ENCODE peak calls at places on chromosome 18, in ten cellular contexts. E is neural crest cell; L is nephron progenitor cell; M is left lung; X is GM13976; H is neural progenitor cell; B is CD4-positive, alpha-beta T cell; U is tibial nerve; D is astrocyte; F is transverse colon. J is an unnamed sample.

GRCh38 chr18:60981651-60982050 is 351.6 kb upstream of the CDH20 start:
- DNase-seq in E (no peak), L (no peak), M (no peak), X (no peak), H (no peak), B (no peak), U (no peak), D (peak), F (no peak), J (no peak)

GRCh38 chr18:55968550-55968949 is 380.6 kb upstream of the TCF4 start:
- DNase-seq in E (no peak), L (no peak), M (no peak), X (no peak), H (no peak), B (no peak), U (no peak), D (peak), F (no peak), J (no peak)

GRCh38 chr18:52716926-52717325 is 376.9 kb downstream of the DCC start:
- DNase-seq in E (peak), L (peak), M (no peak), X (no peak), H (peak), B (no peak), U (no peak), D (peak), F (peak), J (no peak)

GRCh38 chr18:23921716-23922285 is 92.8 kb upstream of the TTC39C start:
- DNase-seq in E (no peak), L (no peak), M (no peak), X (no peak), H (peak), B (no peak), U (no peak), D (no peak), F (no peak), J (no peak)

GRCh38 chr18:74506405-74507119 is 10.4 kb downstream of the CNDP2 start:
- DNase-seq in E (no peak), L (no peak), M (no peak), X (no peak), H (no peak), B (no peak), U (no peak), D (no peak), F (no peak), J (no peak)

GRCh38 chr18:9643549-9643948 is 29.2 kb upstream of the PPP4R1 start:
- DNase-seq in E (no peak), L (no peak), M (no peak), X (no peak), H (peak), B (no peak), U (no peak), D (peak), F (no peak), J (no peak)

GRCh38 chr18:23494992-23495391 is 8.3 kb upstream of the RMC1 start:
- DNase-seq in E (no peak), L (no peak), M (no peak), X (no peak), H (peak), B (no peak), U (no peak), D (no peak), F (no peak), J (no peak)

GRCh38 chr18:6010284-6010683 is 115.0 kb upstream of the TMEM200C start:
- DNase-seq in E (no peak), L (no peak), M (no peak), X (no peak), H (no peak), B (no peak), U (no peak), D (peak), F (no peak), J (no peak)

GRCh38 chr18:22113144-22113813 is 56.1 kb upstream of the GATA6 start:
- DNase-seq in E (no peak), L (peak), M (no peak), X (no peak), H (no peak), B (no peak), U (no peak), D (no peak), F (peak), J (no peak)

GRCh38 chr18:67217551-67218166 is 298.9 kb downstream of the DSEL start:
- DNase-seq in E (peak), L (peak), M (no peak), X (peak), H (peak), B (peak), U (peak), D (peak), F (peak), J (peak)

GRCh38 chr18:22377769-22378168 is 39.9 kb downstream of the CTAGE1 start:
- DNase-seq in E (no peak), L (no peak), M (no peak), X (no peak), H (no peak), B (no peak), U (no peak), D (no peak), F (no peak), J (no peak)

GRCh38 chr18:24208270-24209035 is 69.6 kb downstream of the CABYR start:
- DNase-seq in E (no peak), L (no peak), M (no peak), X (no peak), H (no peak), B (no peak), U (no peak), D (peak), F (no peak), J (no peak)

GRCh38 chr18:3871687-3872086 is 421.7 kb downstream of the TGIF1 start:
- DNase-seq in E (no peak), L (no peak), M (no peak), X (no peak), H (no peak), B (no peak), U (no peak), D (no peak), F (no peak), J (no peak)

GRCh38 chr18:11981633-11982366 is 493 bp downstream of the IMPA2 start:
- DNase-seq in E (peak), L (peak), M (peak), X (no peak), H (peak), B (no peak), U (no peak), D (no peak), F (peak), J (peak)

GRCh38 chr18:6031442-6031841 is 136.1 kb upstream of the TMEM200C start:
- DNase-seq in E (no peak), L (no peak), M (no peak), X (no peak), H (no peak), B (no peak), U (no peak), D (no peak), F (no peak), J (no peak)

GRCh38 chr18:79548621-79548985 is 131.0 kb upstream of the CTDP1 start:
- DNase-seq in E (no peak), L (no peak), M (peak), X (no peak), H (no peak), B (no peak), U (no peak), D (no peak), F (no peak), J (no peak)
- TF ChIP-seq CTCF in E (no peak), L (no peak), M (no peak), X (no peak), H (no peak), B (no peak), U (no peak), D (no peak), F (no peak), J (no peak)

DNA sequence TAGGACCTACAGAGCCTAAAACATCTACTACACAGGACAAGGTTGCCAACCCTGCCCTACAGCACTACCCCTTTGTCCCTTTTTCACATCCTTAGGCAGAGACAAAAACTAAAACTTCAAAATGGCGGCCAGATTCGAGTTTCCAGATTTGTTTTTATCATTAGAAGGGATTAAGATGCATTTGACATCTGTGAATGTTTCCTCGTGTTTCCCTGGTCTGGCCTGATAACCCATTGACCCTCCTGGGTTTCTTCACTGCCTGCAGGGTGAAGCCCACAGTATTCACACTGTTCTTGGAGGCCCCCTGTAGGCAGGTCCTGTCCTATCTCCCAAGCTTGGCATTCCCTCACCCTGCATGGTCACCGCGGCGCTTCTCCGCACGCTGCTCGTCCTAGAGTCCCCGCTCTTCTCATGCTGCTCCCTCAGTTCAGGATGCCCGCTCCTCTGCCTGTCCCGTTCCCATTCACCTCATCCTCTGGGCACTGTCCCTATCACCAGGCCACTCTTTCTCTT is 67.6 kb downstream of the TPGS2 start:
- DNase-seq in E (no peak), L (no peak), M (no peak), X (no peak), H (no peak), B (no peak), U (no peak), D (no peak), F (no peak), J (no peak)
- TF ChIP-seq CTCF in E (no peak), L (no peak), M (no peak), X (no peak), H (no peak), B (no peak), U (no peak), D (no peak), F (no peak), J (no peak)

GRCh38 chr18:33440384-33441043 is at the start of gene CCDC178:
- DNase-seq in E (peak), L (peak), M (no peak), X (peak), H (peak), B (no peak), U (no peak), D (peak), F (peak), J (peak)

GRCh38 chr18:33444699-33445098 is 4.2 kb upstream of the CCDC178 start:
- DNase-seq in E (no peak), L (no peak), M (no peak), X (no peak), H (no peak), B (no peak), U (no peak), D (no peak), F (no peak), J (no peak)

DNA sequence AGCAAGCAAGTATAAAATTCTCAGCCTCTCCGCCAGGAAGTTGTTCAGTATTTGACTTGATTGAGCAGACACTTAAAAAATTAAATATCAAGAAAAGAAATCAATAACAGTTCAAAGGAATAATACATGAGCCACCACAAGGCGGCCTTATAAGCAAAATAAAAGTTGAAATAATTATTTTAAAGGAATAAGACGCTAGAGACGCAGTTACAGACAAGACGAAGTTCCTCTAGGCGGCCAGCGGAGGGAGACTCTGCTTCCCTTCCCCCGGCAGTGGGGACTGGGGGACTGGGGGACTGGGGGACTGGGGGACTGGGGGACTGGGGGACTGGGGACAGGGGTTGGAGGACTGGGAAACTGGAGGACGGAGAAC is 524 bp downstream of the CCDC178 start:
- DNase-seq in E (peak), L (peak), M (peak), X (peak), H (peak), B (no peak), U (no peak), D (peak), F (peak), J (peak)
- TF ChIP-seq CTCF in E (peak), L (peak), M (peak), X (peak), H (peak), B (no peak), U (peak), D (peak), F (peak), J (no peak)

DNA sequence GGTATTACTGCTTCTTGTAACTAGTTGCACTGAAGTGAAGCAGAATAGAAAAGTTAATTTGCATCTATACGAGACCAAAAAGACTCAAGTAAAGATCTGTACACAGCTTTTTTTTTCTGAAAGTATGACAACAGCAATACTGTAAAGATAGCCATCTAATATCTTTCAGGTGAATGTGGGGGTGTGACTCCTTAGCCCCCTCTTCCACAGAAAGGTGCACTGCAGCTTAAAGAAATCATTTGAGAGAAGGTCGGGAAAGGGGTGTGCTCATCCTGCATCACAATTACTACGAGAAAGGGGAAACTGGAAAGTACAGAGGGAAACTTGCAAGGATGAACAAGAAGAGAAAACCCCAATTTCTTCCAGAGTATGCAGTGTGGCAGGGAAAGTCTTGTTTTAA is 255.6 kb downstream of the CCDC178 start:
- DNase-seq in E (no peak), L (no peak), M (no peak), X (no peak), H (peak), B (no peak), U (no peak), D (no peak), F (no peak), J (no peak)
- TF ChIP-seq CTCF in E (peak), L (peak), M (no peak), X (no peak), H (peak), B (no peak), U (no peak), D (no peak), F (no peak), J (no peak)

GRCh38 chr18:36398419-36398818 is 100.9 kb downstream of the FHOD3 start:
- DNase-seq in E (no peak), L (no peak), M (no peak), X (no peak), H (no peak), B (no peak), U (no peak), D (no peak), F (no peak), J (no peak)
- TF ChIP-seq CTCF in E (no peak), L (no peak), M (no peak), X (no peak), H (no peak), B (no peak), U (no peak), D (no peak), F (no peak), J (no peak)